ENCODE peak calls at places on chromosomes 1 and 21, in eight cellular contexts. V, N, F, A, P, W, L and B are unnamed samples.

GRCh38 chr1:17011439-17012307 is at the start of gene ATP13A2:
- DNase-seq in W (peak; percentile 42), V (peak; percentile 81), N (peak; percentile 73), P (peak; percentile 68), A (peak; percentile 92), L (peak; percentile 56), F (peak; percentile 90), B (peak; percentile 83)

GRCh38 chr1:92749024-92749634 is 35.8 kb downstream of the EVI5 start:
- DNase-seq in V (peak; percentile 54), L (peak; percentile 75), W (peak; percentile 37), A (peak; percentile 47), F (no peak), P (no peak), N (peak; percentile 55), B (peak; percentile 38)

GRCh38 chr1:160243767-160244166 is 18.6 kb downstream of the DCAF8 start:
- DNase-seq in F (no peak), L (no peak), A (no peak), N (no peak), P (no peak), W (no peak), V (no peak), B (no peak)

GRCh38 chr1:97806996-97807395 is 113.8 kb downstream of the DPYD start:
- DNase-seq in N (no peak), W (no peak), F (no peak), A (no peak), L (no peak), P (no peak), V (no peak), B (no peak)

GRCh38 chr1:196659471-196659870 is 7.6 kb downstream of the CFH start:
- DNase-seq in N (no peak), P (no peak), F (no peak), L (no peak), A (no peak), W (no peak), V (no peak), B (no peak)

GRCh38 chr1:118918230-118918939 is 69.8 kb downstream of the TBX15 start:
- DNase-seq in P (no peak), N (no peak), F (no peak), V (no peak), W (no peak), L (no peak), A (no peak), B (no peak)

GRCh38 chr1:24987875-24988559 is 57.9 kb upstream of the RUNX3 start:
- DNase-seq in W (no peak), N (no peak), F (no peak), A (no peak), V (no peak), P (no peak), L (no peak), B (no peak)

GRCh38 chr1:113976609-113977278 is 2.5 kb upstream of the OLFML3 start:
- DNase-seq in N (peak; percentile 67), L (peak; percentile 59), A (peak; percentile 41), W (peak; percentile 51), P (no peak), V (no peak), F (no peak), B (peak; percentile 21)

GRCh38 chr1:31596737-31597097 is 20.4 kb downstream of the TINAGL1 start:
- DNase-seq in V (no peak), N (no peak), W (no peak), A (no peak), F (no peak), L (peak; percentile 33), P (no peak), B (no peak)

GRCh38 chr1:45934947-45935346 is 131.5 kb downstream of the MAST2 start:
- DNase-seq in L (no peak), A (no peak), W (no peak), F (no peak), V (no peak), P (no peak), N (peak; percentile 16), B (no peak)

GRCh38 chr1:246599315-246599714 is 33.1 kb downstream of the CNST start:
- DNase-seq in L (no peak), A (no peak), F (no peak), W (no peak), P (no peak), V (no peak), N (no peak), B (no peak)

GRCh38 chr1:9716404-9717192 is 65.1 kb downstream of the PIK3CD start:
- DNase-seq in W (no peak), F (no peak), A (no peak), P (no peak), N (no peak), V (no peak), L (no peak), B (no peak)

GRCh38 chr1:171220551-171221175 is 27.6 kb upstream of the FMO1 start:
- DNase-seq in F (no peak), L (peak; percentile 44), A (peak; percentile 46), W (peak; percentile 65), N (peak; percentile 78), P (no peak), V (peak; percentile 9), B (no peak)

GRCh38 chr1:32413507-32414185 is 19.4 kb upstream of the BSDC1 start:
- DNase-seq in L (peak; percentile 68), W (no peak), P (no peak), F (no peak), A (peak; percentile 58), V (peak; percentile 46), N (peak; percentile 22), B (peak; percentile 32)

GRCh38 chr1:167681497-167682102 is 40.2 kb upstream of the MPZL1 start:
- DNase-seq in V (no peak), P (no peak), N (no peak), W (no peak), A (peak; percentile 69), L (no peak), F (no peak), B (no peak)

GRCh38 chr21:24850121-24850520 is 757.2 kb downstream of the MRPL39 start:
- DNase-seq in P (no peak), L (no peak), N (no peak), F (no peak), A (no peak), W (no peak), V (no peak), B (no peak)

DNA sequence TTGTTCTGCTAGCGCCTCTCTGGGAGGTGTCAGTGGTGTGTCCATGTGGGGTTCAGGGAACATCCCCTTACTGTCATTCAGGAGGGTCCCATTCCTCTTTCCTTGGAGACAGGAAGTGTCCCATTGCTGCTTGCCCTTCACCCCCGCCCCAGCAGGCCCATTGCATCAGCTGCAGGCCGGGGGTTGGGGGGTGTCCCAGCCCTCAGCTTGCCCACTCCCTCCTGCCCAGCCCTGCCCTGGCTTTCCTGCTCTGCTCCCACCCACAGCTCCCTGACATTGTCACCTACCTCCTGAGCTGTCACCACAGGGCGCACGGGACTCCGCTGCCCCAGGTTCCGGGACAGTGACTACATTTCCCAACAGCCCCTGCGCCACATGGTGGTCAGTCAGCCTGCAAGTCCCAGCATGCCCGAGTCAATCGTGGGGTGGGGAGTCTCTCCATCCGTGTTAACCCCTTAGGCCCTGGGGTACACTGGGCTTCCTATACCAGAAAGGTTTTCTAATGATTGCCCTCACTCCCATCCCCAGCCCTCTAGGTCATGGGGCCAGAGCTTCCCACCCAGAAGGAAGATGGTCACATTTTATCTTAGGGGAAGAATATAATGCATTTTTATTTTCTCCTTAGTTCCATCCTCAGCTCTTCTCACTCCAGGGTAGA is at the start of gene INPP5B:
- DNase-seq in A (peak; percentile 93), W (peak; percentile 77), F (peak; percentile 95), P (peak; percentile 83), N (peak; percentile 85), V (no peak), L (peak; percentile 87), B (no peak)
- TF ChIP-seq CTCF in A (no peak), W (no peak), F (peak; percentile 11), P (peak; percentile 14), N (no peak), V (no peak), L (peak; percentile 7), B (no peak)

GRCh38 chr21:26170471-26171309 is at the start of gene APP:
- DNase-seq in A (peak; percentile 88), N (peak; percentile 71), V (peak; percentile 77), W (peak; percentile 39), L (peak; percentile 70), F (peak; percentile 94), P (peak; percentile 87), B (peak; percentile 93)

GRCh38 chr21:26169061-26169610 is 1.4 kb downstream of the APP start:
- DNase-seq in P (peak; percentile 22), A (peak; percentile 69), V (peak; percentile 60), F (peak; percentile 80), W (peak; percentile 68), N (peak; percentile 72), L (peak; percentile 71), B (peak; percentile 55)

GRCh38 chr21:26167593-26167992 is 3.0 kb downstream of the APP start:
- DNase-seq in N (no peak), A (no peak), L (no peak), V (no peak), F (no peak), W (no peak), P (no peak), B (no peak)

GRCh38 chr21:26171310-26172100 is 935 bp upstream of the APP start:
- DNase-seq in L (no peak), W (no peak), V (no peak), A (no peak), N (no peak), P (no peak), F (no peak), B (no peak)

DNA sequence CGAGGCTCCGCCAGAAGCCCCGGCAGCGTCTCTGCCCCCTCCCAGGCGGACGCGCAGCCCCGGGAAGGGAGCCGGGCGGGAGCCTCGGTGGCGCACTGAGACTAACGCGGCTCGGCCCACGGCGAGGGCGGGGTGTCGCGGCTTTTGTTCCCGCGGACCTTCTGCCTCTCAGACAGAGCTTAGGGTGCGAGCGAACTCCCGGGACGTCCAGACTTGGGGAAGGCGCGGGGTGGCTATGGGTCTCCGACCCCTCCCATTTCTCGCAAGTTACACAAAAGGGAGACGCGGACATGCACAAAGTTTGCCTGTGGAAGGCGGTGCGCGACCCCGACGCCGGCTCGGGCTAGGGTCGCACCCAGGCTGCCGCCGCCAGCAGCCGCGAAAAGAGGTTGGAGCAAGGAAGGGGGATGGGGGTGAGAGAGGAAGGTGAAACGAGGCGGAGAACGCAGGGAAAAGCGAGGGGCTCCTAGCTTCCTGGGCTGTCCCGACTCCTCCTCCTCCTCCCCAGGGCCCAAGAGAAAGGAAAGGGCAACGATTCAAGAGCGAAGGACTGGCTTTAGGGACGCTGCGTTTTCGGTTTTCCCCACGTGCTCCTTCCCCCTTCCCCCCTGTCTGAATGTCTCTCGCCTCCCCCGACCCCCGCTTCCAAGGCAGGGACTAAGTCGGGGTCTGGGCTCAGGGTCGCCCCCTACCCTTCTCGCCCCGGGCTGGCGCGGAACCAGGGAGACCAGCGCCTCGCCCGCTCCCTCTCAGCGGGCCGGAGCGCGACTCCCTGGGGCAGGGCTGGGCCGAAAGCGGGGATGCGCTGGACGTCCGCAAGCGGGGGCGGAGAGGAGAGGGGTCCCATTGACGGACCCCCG is 729 bp downstream of the APP start:
- DNase-seq in L (peak; percentile 65), W (peak; percentile 67), V (peak; percentile 61), F (peak; percentile 85), A (peak; percentile 70), N (peak; percentile 73), P (peak; percentile 50), B (peak; percentile 53)
- H3K27ac ChIP-seq in L (peak overlapping the region; percentile 89), W (peak overlapping the region; percentile 75), V (peak overlapping the region; percentile 85), F (peak overlapping the region; percentile 96), A (peak overlapping the region; percentile 66), N (peak overlapping the region; percentile 83), P (peak overlapping the region; percentile 81), B (peak overlapping the region; percentile 89)

GRCh38 chr1:202565890-202566289 is 144.4 kb downstream of the SYT2 start:
- DNase-seq in P (no peak), F (no peak), W (no peak), N (no peak), A (no peak), V (no peak), L (no peak), B (no peak)
- TF ChIP-seq CTCF in P (no peak), F (no peak), W (no peak), N (no peak), A (no peak), V (no peak), L (no peak), B (no peak)

GRCh38 chr1:63319069-63320023 is 3.0 kb upstream of the FOXD3 start:
- DNase-seq in V (no peak), A (no peak), P (no peak), L (no peak), W (no peak), F (no peak), N (no peak), B (no peak)
- H3K27ac ChIP-seq in V (no peak overlapping the region), A (no peak overlapping the region), P (no peak overlapping the region), L (no peak overlapping the region), W (no peak overlapping the region), F (no peak overlapping the region), N (no peak overlapping the region), B (no peak overlapping the region)